ENCODE peak calls at places on chromosomes 16 and 17, in five cellular contexts. F is H4; A is skeletal muscle cell; I is CD8-positive, alpha-beta T cell; S is A549. M is an unnamed sample.

GRCh38 chr17:59853168-59853918 is 39.4 kb downstream of the TUBD1 start:
- DNase-seq in F (peak; percentile 95), A (peak; percentile 82), I (no peak), S (peak; percentile 100), M (no peak)

GRCh38 chr16:84841787-84842300 is 22.1 kb downstream of the CRISPLD2 start:
- DNase-seq in F (no peak), A (no peak), I (no peak), S (no peak), M (peak; percentile 47)

GRCh38 chr17:5832886-5833285 is 237.3 kb upstream of the WSCD1 start:
- DNase-seq in F (peak; percentile 77), A (peak; percentile 17), I (no peak), S (peak; percentile 62), M (no peak)

GRCh38 chr17:5179003-5179402 is 12.7 kb downstream of the ZNF594 start:
- DNase-seq in F (no peak), A (no peak), I (no peak), S (no peak), M (no peak)

GRCh38 chr17:74012465-74012864 is 191.0 kb upstream of the RPL38 start:
- DNase-seq in F (no peak), A (no peak), I (no peak), S (no peak), M (no peak)

GRCh38 chr17:44115585-44116415 is 7.6 kb downstream of the HDAC5 start:
- DNase-seq in F (no peak), A (no peak), I (no peak), S (peak; percentile 57), M (no peak)

GRCh38 chr16:68190099-68190498 is 45.8 kb downstream of the ESRP2 start:
- DNase-seq in F (no peak), A (no peak), I (no peak), S (no peak), M (no peak)

GRCh38 chr16:1052791-1053521 is 19.6 kb upstream of the SSTR5 start:
- DNase-seq in F (no peak), A (peak; percentile 42), I (no peak), S (no peak), M (no peak)

GRCh38 chr16:27232875-27233605 is 29.7 kb downstream of the KDM8 start:
- DNase-seq in F (no peak), A (no peak), I (no peak), S (no peak), M (no peak)

GRCh38 chr17:7108560-7108925 is 6.1 kb downstream of the ASGR2 start:
- DNase-seq in F (no peak), A (no peak), I (no peak), S (no peak), M (no peak)

GRCh38 chr17:50681260-50682200 is 26.2 kb downstream of the ANKRD40 start:
- DNase-seq in F (peak; percentile 76), A (peak; percentile 48), I (no peak), S (peak; percentile 91), M (no peak)

GRCh38 chr17:31274252-31274651 is 22.8 kb downstream of the OMG start:
- DNase-seq in F (peak; percentile 48), A (peak; percentile 55), I (no peak), S (peak; percentile 27), M (no peak)

GRCh38 chr16:12276631-12277030 is 300.1 kb downstream of the SNX29 start:
- DNase-seq in F (no peak), A (no peak), I (no peak), S (no peak), M (no peak)

GRCh38 chr16:56625943-56626654 is 518 bp downstream of the MT1E start:
- DNase-seq in F (no peak), A (peak; percentile 51), I (no peak), S (no peak), M (no peak)

GRCh38 chr17:63930951-63931575 is 1.1 kb downstream of the CD79B start:
- DNase-seq in F (no peak), A (no peak), I (no peak), S (no peak), M (no peak)

GRCh38 chr17:379531-380200 is 27.1 kb upstream of the RPH3AL start:
- DNase-seq in F (no peak), A (no peak), I (no peak), S (no peak), M (no peak)

GRCh38 chr16:88404769-88405168 is 22.0 kb downstream of the ZNF469 start:
- DNase-seq in F (no peak), A (no peak), I (no peak), S (no peak), M (no peak)

GRCh38 chr17:32386844-32387243 is 36.9 kb downstream of the ZNF207 start:
- DNase-seq in F (no peak), A (no peak), I (no peak), S (no peak), M (no peak)

GRCh38 chr16:14489460-14489859 is 140.6 kb downstream of the PARN start:
- DNase-seq in F (peak; percentile 65), A (no peak), I (no peak), S (peak; percentile 85), M (no peak)

GRCh38 chr16:89958068-89958467 is 9.5 kb downstream of the DEF8 start:
- DNase-seq in F (no peak), A (no peak), I (no peak), S (peak; percentile 66), M (peak; percentile 26)

GRCh38 chr17:61490540-61490975 is 38.3 kb downstream of the TBX4 start:
- DNase-seq in F (no peak), A (no peak), I (no peak), S (peak; percentile 71), M (no peak)

GRCh38 chr17:12620200-12620720 is 45.4 kb upstream of the MYOCD start:
- DNase-seq in F (peak; percentile 82), A (peak; percentile 74), I (no peak), S (peak; percentile 46), M (no peak)

GRCh38 chr17:38447502-38448095 is 19.3 kb downstream of the ARHGAP23 start:
- DNase-seq in F (peak; percentile 57), A (no peak), I (no peak), S (no peak), M (no peak)

GRCh38 chr17:50388728-50389127 is 8.6 kb downstream of the LRRC59 start:
- DNase-seq in F (no peak), A (no peak), I (no peak), S (no peak), M (no peak)

GRCh38 chr17:51850206-51850605 is 308.3 kb downstream of the CA10 start:
- DNase-seq in F (no peak), A (no peak), I (no peak), S (no peak), M (no peak)

GRCh38 chr16:11602321-11602720 is 15.6 kb upstream of the LITAF start:
- DNase-seq in F (no peak), A (no peak), I (no peak), S (no peak), M (no peak)

GRCh38 chr17:28326114-28326513 is 7.1 kb downstream of the TMEM97 start:
- DNase-seq in F (no peak), A (no peak), I (no peak), S (no peak), M (no peak)

GRCh38 chr16:75044800-75045361 is 46.1 kb downstream of the ZNRF1 start:
- DNase-seq in F (no peak), A (no peak), I (no peak), S (peak; percentile 48), M (no peak)

GRCh38 chr17:70136131-70136530 is 33.2 kb upstream of the KCNJ2 start:
- DNase-seq in F (no peak), A (no peak), I (no peak), S (no peak), M (no peak)

GRCh38 chr16:52963471-52963870 is 89.2 kb downstream of the CHD9NB start:
- DNase-seq in F (no peak), A (no peak), I (no peak), S (no peak), M (no peak)

GRCh38 chr16:64754279-64754678 is 367.6 kb downstream of the CDH11 start:
- DNase-seq in F (peak; percentile 16), A (peak; percentile 8), I (no peak), S (no peak), M (no peak)

GRCh38 chr16:64900029-64900428 is 221.8 kb downstream of the CDH11 start:
- DNase-seq in F (no peak), A (no peak), I (no peak), S (no peak), M (no peak)

GRCh38 chr16:85251225-85251760 is 139.0 kb upstream of the CIBAR2 start:
- DNase-seq in F (no peak), A (no peak), I (no peak), S (no peak), M (peak; percentile 43)

GRCh38 chr17:67244621-67245072 is 349 bp downstream of the HELZ start:
- DNase-seq in F (no peak), A (no peak), I (no peak), S (no peak), M (peak; percentile 82)

GRCh38 chr17:72683506-72684404 is 408.7 kb downstream of the SLC39A11 start:
- DNase-seq in F (peak; percentile 91), A (peak; percentile 96), I (no peak), S (peak; percentile 98), M (peak; percentile 41)

GRCh38 chr17:50123649-50124349 is 6.2 kb downstream of the SAMD14 start:
- DNase-seq in F (no peak), A (no peak), I (no peak), S (no peak), M (no peak)

GRCh38 chr17:29084476-29085148 is 41.7 kb downstream of the PIPOX start:
- DNase-seq in F (peak; percentile 63), A (no peak), I (no peak), S (no peak), M (no peak)

GRCh38 chr16:57271063-57271345 is 13.5 kb downstream of the PLLP start:
- DNase-seq in F (no peak), A (no peak), I (no peak), S (no peak), M (peak; percentile 70)

GRCh38 chr16:5033256-5034166 is at the start of gene NAGPA:
- DNase-seq in F (peak; percentile 67), A (peak; percentile 52), I (peak; percentile 62), S (peak; percentile 89), M (peak; percentile 94)

M was measured in posterior cingulate gyrus.